ENCODE peak calls at places on chromosomes 16 and 17, in nine cellular contexts. O, X, L, M, V, U, K, E and P are unnamed samples.

GRCh38 chr17:65914784-65915342 is 277.1 kb downstream of the CEP112 start:
- DNase-seq in O (no peak), X (no peak), L (peak; percentile 81), M (no peak), V (no peak), U (no peak), K (no peak), E (no peak), P (no peak)

GRCh38 chr16:82639666-82640336 is 13.0 kb downstream of the CDH13 start:
- DNase-seq in O (peak; percentile 62), X (peak; percentile 56), L (no peak), M (peak; percentile 44), V (no peak), U (peak; percentile 46), K (peak; percentile 83), E (no peak), P (no peak)

GRCh38 chr17:76558210-76559095 is 18.6 kb downstream of the PRCD start:
- DNase-seq in O (no peak), X (no peak), L (no peak), M (no peak), V (no peak), U (no peak), K (no peak), E (no peak), P (no peak)

GRCh38 chr17:69267219-69267618 is 38.6 kb upstream of the ABCA10 start:
- DNase-seq in O (no peak), X (no peak), L (no peak), M (no peak), V (no peak), U (no peak), K (no peak), E (no peak), P (no peak)

GRCh38 chr16:57802635-57803412 is 533 bp upstream of the KIFC3 start:
- DNase-seq in O (peak; percentile 37), X (no peak), L (no peak), M (no peak), V (no peak), U (peak; percentile 67), K (peak; percentile 62), E (no peak), P (no peak)

GRCh38 chr17:40984226-40984625 is at the start of gene KRT40:
- DNase-seq in O (no peak), X (no peak), L (no peak), M (no peak), V (no peak), U (no peak), K (no peak), E (no peak), P (no peak)

GRCh38 chr17:81930142-81931125 is 2.9 kb upstream of the MAFG start:
- DNase-seq in O (no peak), X (no peak), L (no peak), M (no peak), V (no peak), U (no peak), K (no peak), E (no peak), P (no peak)

GRCh38 chr16:11347831-11348230 is 2.6 kb downstream of the RMI2 start:
- DNase-seq in O (no peak), X (no peak), L (no peak), M (no peak), V (no peak), U (no peak), K (no peak), E (no peak), P (no peak)

GRCh38 chr17:73481672-73482071 is 162.6 kb downstream of the SDK2 start:
- DNase-seq in O (no peak), X (no peak), L (no peak), M (no peak), V (no peak), U (no peak), K (no peak), E (no peak), P (no peak)

GRCh38 chr16:4653981-4654380 is 29.4 kb downstream of the MGRN1 start:
- DNase-seq in O (peak; percentile 95), X (no peak), L (no peak), M (peak; percentile 90), V (no peak), U (peak; percentile 27), K (no peak), E (no peak), P (no peak)

GRCh38 chr17:69466905-69467630 is 52.6 kb downstream of the MAP2K6 start:
- DNase-seq in O (no peak), X (no peak), L (no peak), M (no peak), V (no peak), U (peak; percentile 12), K (no peak), E (no peak), P (no peak)

GRCh38 chr17:38886643-38887010 is 16.8 kb downstream of the LASP1 start:
- DNase-seq in O (no peak), X (no peak), L (no peak), M (no peak), V (no peak), U (no peak), K (no peak), E (no peak), P (no peak)

GRCh38 chr17:4180791-4181190 is 37.8 kb downstream of the CYB5D2 start:
- DNase-seq in O (no peak), X (peak; percentile 27), L (no peak), M (no peak), V (no peak), U (no peak), K (no peak), E (no peak), P (no peak)

GRCh38 chr17:76337413-76337777 is 16.3 kb downstream of the PRPSAP1 start:
- DNase-seq in O (no peak), X (peak; percentile 10), L (no peak), M (no peak), V (no peak), U (no peak), K (no peak), E (no peak), P (no peak)

GRCh38 chr16:69553332-69553731 is 12.4 kb upstream of the NFAT5 start:
- DNase-seq in O (no peak), X (no peak), L (no peak), M (no peak), V (no peak), U (no peak), K (no peak), E (peak; percentile 19), P (no peak)

GRCh38 chr16:22098538-22099255 is 6.4 kb downstream of the VWA3A start:
- DNase-seq in O (no peak), X (no peak), L (peak; percentile 17), M (no peak), V (no peak), U (peak; percentile 89), K (no peak), E (no peak), P (no peak)

GRCh38 chr17:67574658-67575293 is 143.0 kb upstream of the NOL11 start:
- DNase-seq in O (no peak), X (peak; percentile 21), L (peak; percentile 80), M (no peak), V (no peak), U (no peak), K (no peak), E (peak; percentile 77), P (no peak)

GRCh38 chr17:30332057-30332542 is 1.8 kb downstream of the TMIGD1 start:
- DNase-seq in O (no peak), X (no peak), L (peak; percentile 72), M (no peak), V (no peak), U (peak; percentile 88), K (no peak), E (no peak), P (no peak)

GRCh38 chr16:15958703-15959348 is 9.4 kb downstream of the ABCC1 start:
- DNase-seq in O (no peak), X (no peak), L (no peak), M (no peak), V (no peak), U (no peak), K (no peak), E (no peak), P (no peak)

GRCh38 chr16:71912483-71912882 is 17.2 kb downstream of the IST1 start:
- DNase-seq in O (no peak), X (no peak), L (no peak), M (no peak), V (no peak), U (no peak), K (no peak), E (no peak), P (no peak)
- H3K36me3 ChIP-seq in O (peaks cover 41% of the 10 kb centered on the region), X (peaks cover 18% of the 10 kb centered on the region), L (peaks cover 28% of the 10 kb centered on the region), M (peaks cover 18% of the 10 kb centered on the region), V (no peaks in the 10 kb centered on the region), U (peaks cover 8% of the 10 kb centered on the region), K (peaks cover 3% of the 10 kb centered on the region), E (no peaks in the 10 kb centered on the region), P (no peaks in the 10 kb centered on the region)

GRCh38 chr17:36500745-36501225 is 14.3 kb downstream of the ZNHIT3 start:
- DNase-seq in O (no peak), X (peak; percentile 63), L (no peak), M (no peak), V (no peak), U (no peak), K (no peak), E (no peak), P (no peak)
- TF ChIP-seq POLR2A in O (no peak), X (no peak), L (no peak), M (no peak), V (no peak), U (no peak), K (no peak), E (no peak), P (no peak)

GRCh38 chr16:67206838-67207115 is 7.8 kb downstream of the ELMO3 start:
- DNase-seq in O (no peak), X (no peak), L (no peak), M (no peak), V (no peak), U (no peak), K (no peak), E (no peak), P (no peak)

GRCh38 chr16:67208525-67208896 is 9.6 kb downstream of the ELMO3 start:
- DNase-seq in O (no peak), X (no peak), L (no peak), M (no peak), V (no peak), U (no peak), K (no peak), E (no peak), P (no peak)

GRCh38 chr16:67207857-67208524 is 9.1 kb downstream of the ELMO3 start:
- DNase-seq in O (no peak), X (no peak), L (no peak), M (no peak), V (no peak), U (no peak), K (no peak), E (no peak), P (no peak)

GRCh38 chr16:67206129-67206837 is 7.4 kb downstream of the ELMO3 start:
- DNase-seq in O (no peak), X (no peak), L (no peak), M (no peak), V (no peak), U (no peak), K (no peak), E (no peak), P (no peak)

GRCh38 chr16:67207116-67207856 is 8.4 kb downstream of the ELMO3 start:
- DNase-seq in O (no peak), X (no peak), L (no peak), M (no peak), V (no peak), U (no peak), K (no peak), E (no peak), P (no peak)
- TF ChIP-seq POLR2AphosphoS5 in O (no peak), X (no peak), L (no peak), M (no peak), V (no peak), U (no peak), K (no peak), E (no peak), P (no peak)

GRCh38 chr16:88730632-88731607 is 24.6 kb downstream of the CTU2 start:
- DNase-seq in O (no peak), X (no peak), L (no peak), M (no peak), V (no peak), U (no peak), K (no peak), E (no peak), P (no peak)
- H3K36me3 ChIP-seq in O (peaks cover 84% of the 10 kb centered on the region), X (peaks cover 84% of the 10 kb centered on the region), L (peaks cover 5% of the 10 kb centered on the region), M (peaks cover 83% of the 10 kb centered on the region), V (peaks cover 7% of the 10 kb centered on the region), U (peaks cover 42% of the 10 kb centered on the region), K (no peaks in the 10 kb centered on the region), E (peaks cover 67% of the 10 kb centered on the region), P (peaks cover 6% of the 10 kb centered on the region)